ENCODE peak calls at places on chromosomes 4 and X, in nine cellular contexts. G is MM.1S, L is transverse colon, W is type B pancreatic cell, N is neural crest cell, J is BJ, Q is choroid plexus epithelial cell, C is AG09309, O is AG04449. B is an unnamed sample.

GRCh38 chr4:168509786-168510185 is 12.9 kb downstream of the PALLD start:
- DNase-seq in G (no peak), L (no peak), W (no peak), N (no peak), J (no peak), Q (peak; percentile 93), C (peak; percentile 86), O (peak; percentile 40), B (no peak)

GRCh38 chrX:20352935-20353336 is 86.2 kb upstream of the RPS6KA3 start:
- DNase-seq in G (no peak), L (no peak), W (no peak), N (no peak), J (no peak), Q (no peak), C (no peak), O (no peak), B (no peak)

GRCh38 chrX:107825698-107826285 is at the start of gene MID2:
- DNase-seq in G (peak; percentile 46), L (peak; percentile 69), W (no peak), N (peak; percentile 8), J (no peak), Q (peak; percentile 58), C (no peak), O (no peak), B (no peak)

GRCh38 chrX:12721042-12721441 is 70.2 kb upstream of the PRPS2 start:
- DNase-seq in G (no peak), L (no peak), W (no peak), N (peak; percentile 2), J (no peak), Q (no peak), C (no peak), O (no peak), B (no peak)

GRCh38 chr4:6620296-6620695 is 20.2 kb upstream of the MRFAP1 start:
- DNase-seq in G (no peak), L (no peak), W (no peak), N (no peak), J (no peak), Q (no peak), C (no peak), O (no peak), B (no peak)

GRCh38 chrX:81261576-81261975 is 59.7 kb downstream of the SH3BGRL start:
- DNase-seq in G (no peak), L (no peak), W (no peak), N (no peak), J (no peak), Q (peak; percentile 68), C (no peak), O (no peak), B (no peak)

GRCh38 chr4:159655547-159655946 is 552.7 kb downstream of the RAPGEF2 start:
- DNase-seq in G (no peak), L (no peak), W (no peak), N (no peak), J (no peak), Q (peak; percentile 93), C (no peak), O (no peak), B (no peak)

GRCh38 chr4:88104902-88105610 is 53.4 kb downstream of the ABCG2 start:
- DNase-seq in G (no peak), L (no peak), W (no peak), N (no peak), J (peak; percentile 54), Q (peak; percentile 72), C (peak; percentile 31), O (peak; percentile 34), B (no peak)

GRCh38 chrX:130173190-130173895 is 1.6 kb downstream of the RAB33A start:
- DNase-seq in G (peak; percentile 67), L (peak; percentile 54), W (no peak), N (no peak), J (peak; percentile 53), Q (peak; percentile 84), C (peak; percentile 73), O (no peak), B (peak; percentile 81)

DNA sequence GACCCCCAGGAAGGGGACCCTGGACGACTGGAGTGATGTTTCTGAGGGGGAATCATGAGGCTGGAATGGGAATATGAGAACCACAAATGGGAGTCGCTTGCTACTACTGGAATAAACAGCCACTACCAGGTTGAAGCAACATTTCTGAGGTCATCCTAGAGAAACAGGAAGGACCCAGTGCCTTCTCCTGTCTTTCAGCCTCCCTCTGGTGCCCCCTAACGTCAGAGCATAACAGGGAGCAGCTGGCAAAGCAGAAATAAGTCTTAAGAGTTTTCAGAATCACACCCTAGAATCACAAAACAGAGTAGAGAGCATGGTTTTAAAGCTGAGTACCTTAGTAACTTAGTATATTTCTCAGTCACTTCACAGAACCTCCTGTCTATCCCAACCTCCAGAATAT is 347.8 kb upstream of the PITX2 start:
- DNase-seq in G (peak; percentile 48), L (peak; percentile 68), W (peak; percentile 61), N (peak; percentile 29), J (no peak), Q (peak; percentile 10), C (no peak), O (no peak), B (no peak)
- TF ChIP-seq CTCF in G (peak; percentile 67), L (peak; percentile 48), W (peak; percentile 64), N (peak; percentile 61), J (peak; percentile 69), Q (peak; percentile 30), C (peak; percentile 71), O (peak; percentile 56), B (peak; percentile 23)

GRCh38 chr4:174531486-174531885 is 9.2 kb upstream of the HPGD start:
- DNase-seq in G (no peak), L (no peak), W (no peak), N (no peak), J (no peak), Q (peak; percentile 25), C (no peak), O (no peak), B (no peak)

GRCh38 chr4:174537634-174538033 is 15.3 kb upstream of the HPGD start:
- DNase-seq in G (no peak), L (no peak), W (no peak), N (no peak), J (no peak), Q (no peak), C (no peak), O (no peak), B (no peak)

GRCh38 chr4:174534461-174534860 is 12.2 kb upstream of the HPGD start:
- DNase-seq in G (no peak), L (no peak), W (no peak), N (no peak), J (no peak), Q (no peak), C (no peak), O (no peak), B (no peak)

GRCh38 chr4:174528226-174528625 is 5.9 kb upstream of the HPGD start:
- DNase-seq in G (no peak), L (no peak), W (no peak), N (no peak), J (no peak), Q (no peak), C (no peak), O (no peak), B (no peak)

GRCh38 chr4:174532479-174532878 is 10.2 kb upstream of the HPGD start:
- DNase-seq in G (no peak), L (no peak), W (no peak), N (no peak), J (no peak), Q (no peak), C (no peak), O (no peak), B (no peak)
- TF ChIP-seq CTCF in G (no peak), L (no peak), W (no peak), N (no peak), J (no peak), Q (no peak), C (no peak), O (no peak), B (no peak)

DNA sequence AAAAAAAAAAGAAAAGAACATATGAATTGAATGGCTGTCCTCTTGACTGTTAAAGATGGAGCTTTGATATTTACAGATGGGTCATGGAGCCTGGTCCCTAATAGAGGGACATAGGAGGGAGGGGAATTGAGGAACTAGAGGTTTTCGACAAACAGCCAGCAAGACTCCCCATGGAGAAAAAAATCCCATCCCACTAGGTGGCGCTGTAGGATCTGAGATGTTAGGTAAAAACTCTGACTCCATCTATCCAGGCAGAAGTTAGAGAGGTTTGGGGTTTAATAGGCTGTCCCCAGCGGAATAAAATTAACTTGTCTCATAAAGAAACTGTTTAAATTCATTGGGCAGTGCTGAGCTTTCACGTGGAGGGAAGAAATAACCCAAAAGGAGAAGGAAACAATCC is 45.9 kb downstream of the HMGB2 start:
- DNase-seq in G (peak; percentile 89), L (peak; percentile 70), W (no peak), N (peak; percentile 65), J (no peak), Q (peak; percentile 74), C (no peak), O (peak; percentile 17), B (no peak)
- TF ChIP-seq CTCF in G (peak; percentile 73), L (peak; percentile 52), W (peak; percentile 70), N (peak; percentile 64), J (peak; percentile 60), Q (peak; percentile 69), C (peak; percentile 68), O (peak; percentile 48), B (peak; percentile 51)

GRCh38 chrX:152642931-152643525 is 5.3 kb downstream of the GABRQ start:
- DNase-seq in G (no peak), L (no peak), W (no peak), N (no peak), J (no peak), Q (no peak), C (no peak), O (no peak), B (peak; percentile 69)
- TF ChIP-seq CTCF in G (no peak), L (no peak), W (no peak), N (no peak), J (no peak), Q (no peak), C (no peak), O (no peak), B (no peak)

GRCh38 chr4:170306208-170306607 is 216.5 kb upstream of the AADAT start:
- DNase-seq in G (no peak), L (no peak), W (no peak), N (no peak), J (no peak), Q (no peak), C (no peak), O (no peak), B (no peak)

GRCh38 chr4:170305627-170306026 is 215.9 kb upstream of the AADAT start:
- DNase-seq in G (no peak), L (no peak), W (no peak), N (no peak), J (no peak), Q (no peak), C (no peak), O (no peak), B (no peak)
- TF ChIP-seq CTCF in G (no peak), L (no peak), W (no peak), N (no peak), J (no peak), Q (no peak), C (no peak), O (no peak), B (no peak)